ENCODE peak calls at places on chromosomes 5 and 9, in nine cellular contexts. One of them, this sample, is unnamed.

GRCh38 chr5:156934450-156935211 is 28.4 kb downstream of the TIMD4 start:
- DNase-seq in B cell: peak
- DNase-seq in fibroblast of the aortic adventitia: no peak
- DNase-seq in endothelial cell: peak
- DNase-seq in breast epithelium: no peak
- DNase-seq in D721Med: no peak
- DNase-seq in AG09309: no peak
- DNase-seq in PC-3: peak
- DNase-seq in endodermal cell: peak
- DNase-seq in this sample: no peak

GRCh38 chr9:94039786-94040185 is 44.5 kb upstream of the PTPDC1 start:
- DNase-seq in D721Med: no peak
- DNase-seq in PC-3: no peak
- DNase-seq in B cell: no peak
- DNase-seq in endodermal cell: no peak
- DNase-seq in fibroblast of the aortic adventitia: no peak
- DNase-seq in endothelial cell: no peak
- DNase-seq in AG09309: no peak
- DNase-seq in breast epithelium: no peak
- DNase-seq in this sample: no peak

GRCh38 chr5:72503888-72504491 is 3.2 kb downstream of the ZNF366 start:
- DNase-seq in endodermal cell: no peak
- DNase-seq in AG09309: no peak
- DNase-seq in endothelial cell: no peak
- DNase-seq in D721Med: no peak
- DNase-seq in B cell: no peak
- DNase-seq in fibroblast of the aortic adventitia: no peak
- DNase-seq in breast epithelium: no peak
- DNase-seq in PC-3: peak
- DNase-seq in this sample: no peak

GRCh38 chr9:32380944-32381343 is 3.5 kb upstream of the ACO1 start:
- DNase-seq in breast epithelium: no peak
- DNase-seq in endothelial cell: no peak
- DNase-seq in endodermal cell: no peak
- DNase-seq in AG09309: no peak
- DNase-seq in B cell: no peak
- DNase-seq in D721Med: no peak
- DNase-seq in fibroblast of the aortic adventitia: no peak
- DNase-seq in PC-3: no peak
- DNase-seq in this sample: no peak

GRCh38 chr9:6383551-6384225 is 29.3 kb upstream of the UHRF2 start:
- DNase-seq in PC-3: no peak
- DNase-seq in endothelial cell: no peak
- DNase-seq in B cell: no peak
- DNase-seq in AG09309: peak
- DNase-seq in fibroblast of the aortic adventitia: peak
- DNase-seq in breast epithelium: no peak
- DNase-seq in D721Med: no peak
- DNase-seq in endodermal cell: no peak
- DNase-seq in this sample: peak

GRCh38 chr5:172795401-172795977 is 24.5 kb upstream of the DUSP1 start:
- DNase-seq in B cell: no peak
- DNase-seq in D721Med: no peak
- DNase-seq in endothelial cell: no peak
- DNase-seq in breast epithelium: peak
- DNase-seq in fibroblast of the aortic adventitia: peak
- DNase-seq in AG09309: peak
- DNase-seq in PC-3: no peak
- DNase-seq in endodermal cell: peak
- DNase-seq in this sample: peak

GRCh38 chr5:138148811-138149210 is 9.6 kb upstream of the NME5 start:
- DNase-seq in B cell: no peak
- DNase-seq in breast epithelium: no peak
- DNase-seq in endodermal cell: no peak
- DNase-seq in D721Med: no peak
- DNase-seq in PC-3: peak
- DNase-seq in AG09309: peak
- DNase-seq in endothelial cell: no peak
- DNase-seq in fibroblast of the aortic adventitia: peak
- DNase-seq in this sample: peak

GRCh38 chr9:114403153-114403756 is 15.5 kb upstream of the AKNA start:
- DNase-seq in PC-3: no peak
- DNase-seq in endothelial cell: no peak
- DNase-seq in B cell: no peak
- DNase-seq in breast epithelium: no peak
- DNase-seq in endodermal cell: no peak
- DNase-seq in fibroblast of the aortic adventitia: no peak
- DNase-seq in AG09309: no peak
- DNase-seq in D721Med: peak
- DNase-seq in this sample: no peak

GRCh38 chr5:177425196-177425800 is 1.2 kb upstream of the GRK6 start:
- DNase-seq in fibroblast of the aortic adventitia: peak
- DNase-seq in AG09309: no peak
- DNase-seq in PC-3: no peak
- DNase-seq in D721Med: no peak
- DNase-seq in endothelial cell: no peak
- DNase-seq in B cell: no peak
- DNase-seq in endodermal cell: no peak
- DNase-seq in breast epithelium: no peak
- DNase-seq in this sample: no peak

GRCh38 chr9:90607701-90608122 is 34.9 kb downstream of the DIRAS2 start:
- DNase-seq in PC-3: no peak
- DNase-seq in endothelial cell: no peak
- DNase-seq in breast epithelium: no peak
- DNase-seq in D721Med: no peak
- DNase-seq in AG09309: no peak
- DNase-seq in endodermal cell: no peak
- DNase-seq in B cell: no peak
- DNase-seq in fibroblast of the aortic adventitia: no peak
- DNase-seq in this sample: no peak

GRCh38 chr9:37969130-37969529 is 65.2 kb upstream of the SLC25A51 start:
- DNase-seq in endodermal cell: no peak
- DNase-seq in endothelial cell: no peak
- DNase-seq in breast epithelium: no peak
- DNase-seq in B cell: no peak
- DNase-seq in fibroblast of the aortic adventitia: peak
- DNase-seq in PC-3: no peak
- DNase-seq in D721Med: no peak
- DNase-seq in AG09309: no peak
- DNase-seq in this sample: no peak

GRCh38 chr9:69121155-69122085 is 52.7 kb upstream of the TJP2 start:
- DNase-seq in D721Med: peak
- DNase-seq in breast epithelium: peak
- DNase-seq in PC-3: peak
- DNase-seq in AG09309: no peak
- DNase-seq in endothelial cell: peak
- DNase-seq in B cell: no peak
- DNase-seq in endodermal cell: peak
- DNase-seq in fibroblast of the aortic adventitia: peak
- DNase-seq in this sample: peak

GRCh38 chr5:130978475-130978874 is 186.6 kb downstream of the HINT1 start:
- DNase-seq in fibroblast of the aortic adventitia: peak
- DNase-seq in breast epithelium: no peak
- DNase-seq in endodermal cell: no peak
- DNase-seq in D721Med: no peak
- DNase-seq in endothelial cell: no peak
- DNase-seq in B cell: no peak
- DNase-seq in PC-3: no peak
- DNase-seq in AG09309: peak
- DNase-seq in this sample: peak

GRCh38 chr5:107867266-107867665 is 196.5 kb upstream of the EFNA5 start:
- DNase-seq in endodermal cell: no peak
- DNase-seq in fibroblast of the aortic adventitia: peak
- DNase-seq in PC-3: no peak
- DNase-seq in breast epithelium: no peak
- DNase-seq in B cell: no peak
- DNase-seq in AG09309: no peak
- DNase-seq in D721Med: no peak
- DNase-seq in endothelial cell: no peak
- DNase-seq in this sample: no peak

GRCh38 chr9:98520221-98520920 is 188.4 kb downstream of the GABBR2 start:
- DNase-seq in endothelial cell: no peak
- DNase-seq in fibroblast of the aortic adventitia: peak
- DNase-seq in AG09309: no peak
- DNase-seq in endodermal cell: peak
- DNase-seq in D721Med: no peak
- DNase-seq in B cell: no peak
- DNase-seq in breast epithelium: no peak
- DNase-seq in PC-3: no peak
- DNase-seq in this sample: no peak

GRCh38 chr9:99026956-99027298 is 78.0 kb upstream of the TGFBR1 start:
- DNase-seq in breast epithelium: no peak
- DNase-seq in PC-3: no peak
- DNase-seq in endothelial cell: no peak
- DNase-seq in AG09309: no peak
- DNase-seq in endodermal cell: peak
- DNase-seq in D721Med: no peak
- DNase-seq in B cell: no peak
- DNase-seq in fibroblast of the aortic adventitia: no peak
- DNase-seq in this sample: no peak

GRCh38 chr5:963673-964531 is 44.7 kb upstream of the NKD2 start:
- DNase-seq in endothelial cell: no peak
- DNase-seq in endodermal cell: no peak
- DNase-seq in PC-3: no peak
- DNase-seq in fibroblast of the aortic adventitia: peak
- DNase-seq in AG09309: peak
- DNase-seq in B cell: no peak
- DNase-seq in breast epithelium: no peak
- DNase-seq in D721Med: no peak
- DNase-seq in this sample: no peak

GRCh38 chr9:126673689-126674364 is 60.1 kb downstream of the LMX1B start:
- DNase-seq in endodermal cell: peak
- DNase-seq in fibroblast of the aortic adventitia: no peak
- DNase-seq in endothelial cell: no peak
- DNase-seq in B cell: no peak
- DNase-seq in breast epithelium: peak
- DNase-seq in AG09309: no peak
- DNase-seq in D721Med: no peak
- DNase-seq in PC-3: peak
- DNase-seq in this sample: no peak

GRCh38 chr5:143435207-143435657 is 31.7 kb upstream of the NR3C1 start:
- DNase-seq in fibroblast of the aortic adventitia: peak
- DNase-seq in endodermal cell: no peak
- DNase-seq in breast epithelium: no peak
- DNase-seq in AG09309: no peak
- DNase-seq in endothelial cell: no peak
- DNase-seq in D721Med: no peak
- DNase-seq in B cell: peak
- DNase-seq in PC-3: no peak
- DNase-seq in this sample: peak

DNA sequence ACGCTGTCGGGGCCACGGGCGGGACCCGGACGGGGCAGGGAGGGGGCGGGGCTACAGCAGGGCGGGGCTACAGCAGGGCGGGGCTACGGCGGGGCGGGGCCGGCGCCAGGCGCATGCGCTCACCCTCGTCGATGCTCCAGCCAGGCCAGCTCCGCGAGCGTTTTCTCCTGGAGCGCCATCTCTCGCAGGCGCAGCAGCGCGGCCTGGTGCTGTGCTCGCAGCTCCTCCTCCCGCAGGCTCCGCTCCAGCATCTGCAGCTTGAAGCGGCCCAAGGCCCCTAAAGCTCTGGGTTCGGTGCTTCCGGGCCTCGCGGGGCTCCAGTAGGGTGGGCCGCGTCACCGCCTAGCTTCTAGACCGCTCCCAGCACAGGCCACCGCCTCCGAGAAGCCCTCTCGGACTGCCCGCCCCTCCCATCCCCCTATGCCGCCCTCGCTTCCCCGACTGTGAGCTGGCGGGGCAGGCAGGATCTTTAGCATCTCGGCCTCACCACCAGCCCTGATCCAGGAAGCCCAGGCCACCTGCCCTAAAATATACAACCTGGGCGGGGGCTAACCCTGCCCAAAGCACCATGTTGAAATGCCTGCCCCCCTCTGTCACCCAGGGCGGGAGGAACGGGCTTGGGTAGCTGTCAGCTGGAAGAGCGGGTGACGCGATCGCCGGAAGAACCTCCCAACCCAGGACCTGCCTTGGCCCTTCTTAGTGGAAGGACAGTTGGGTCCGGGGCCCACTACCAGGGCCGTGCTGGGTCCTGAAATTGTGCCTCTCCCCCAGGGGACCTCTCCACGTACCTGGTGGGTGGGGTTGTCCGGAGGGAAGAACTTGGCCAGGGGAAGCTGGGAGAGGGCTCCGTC is 21.9 kb upstream of the QSOX2 start:
- DNase-seq in D721Med: no peak
- DNase-seq in fibroblast of the aortic adventitia: peak
- DNase-seq in B cell: peak
- DNase-seq in breast epithelium: peak
- DNase-seq in PC-3: peak
- DNase-seq in AG09309: peak
- DNase-seq in endodermal cell: peak
- DNase-seq in endothelial cell: peak
- DNase-seq in this sample: peak
- TF ChIP-seq CTCF in D721Med: peak
- TF ChIP-seq CTCF in fibroblast of the aortic adventitia: peak
- TF ChIP-seq CTCF in B cell: peak
- TF ChIP-seq CTCF in breast epithelium: no peak
- TF ChIP-seq CTCF in PC-3: peak
- TF ChIP-seq CTCF in AG09309: peak
- TF ChIP-seq CTCF in endodermal cell: no peak
- TF ChIP-seq CTCF in endothelial cell: no peak
- TF ChIP-seq CTCF in this sample: no peak

GRCh38 chr5:86757824-86758223 is 140.1 kb downstream of the COX7C start:
- DNase-seq in AG09309: no peak
- DNase-seq in D721Med: no peak
- DNase-seq in fibroblast of the aortic adventitia: peak
- DNase-seq in PC-3: peak
- DNase-seq in B cell: no peak
- DNase-seq in endothelial cell: no peak
- DNase-seq in breast epithelium: no peak
- DNase-seq in endodermal cell: no peak
- DNase-seq in this sample: no peak

GRCh38 chr5:86756839-86757238 is 139.1 kb downstream of the COX7C start:
- DNase-seq in B cell: no peak
- DNase-seq in fibroblast of the aortic adventitia: no peak
- DNase-seq in D721Med: no peak
- DNase-seq in PC-3: no peak
- DNase-seq in endodermal cell: no peak
- DNase-seq in breast epithelium: no peak
- DNase-seq in endothelial cell: no peak
- DNase-seq in AG09309: no peak
- DNase-seq in this sample: peak
- TF ChIP-seq CTCF in B cell: no peak
- TF ChIP-seq CTCF in fibroblast of the aortic adventitia: no peak
- TF ChIP-seq CTCF in D721Med: peak
- TF ChIP-seq CTCF in PC-3: peak
- TF ChIP-seq CTCF in endodermal cell: peak
- TF ChIP-seq CTCF in breast epithelium: no peak
- TF ChIP-seq CTCF in endothelial cell: no peak
- TF ChIP-seq CTCF in AG09309: no peak
- TF ChIP-seq CTCF in this sample: peak

GRCh38 chr9:104293877-104294276 is 199.8 kb downstream of the SMC2 start:
- DNase-seq in endodermal cell: no peak
- DNase-seq in fibroblast of the aortic adventitia: no peak
- DNase-seq in breast epithelium: no peak
- DNase-seq in PC-3: no peak
- DNase-seq in B cell: no peak
- DNase-seq in D721Med: no peak
- DNase-seq in endothelial cell: no peak
- DNase-seq in AG09309: no peak
- DNase-seq in this sample: no peak
- TF ChIP-seq CTCF in endodermal cell: no peak
- TF ChIP-seq CTCF in fibroblast of the aortic adventitia: no peak
- TF ChIP-seq CTCF in breast epithelium: no peak
- TF ChIP-seq CTCF in PC-3: no peak
- TF ChIP-seq CTCF in B cell: no peak
- TF ChIP-seq CTCF in D721Med: no peak
- TF ChIP-seq CTCF in endothelial cell: no peak
- TF ChIP-seq CTCF in AG09309: no peak
- TF ChIP-seq CTCF in this sample: no peak

GRCh38 chr5:181188700-181189362 is 16.2 kb downstream of the TRIM7 start:
- DNase-seq in fibroblast of the aortic adventitia: peak
- DNase-seq in breast epithelium: peak
- DNase-seq in endodermal cell: peak
- DNase-seq in B cell: peak
- DNase-seq in PC-3: peak
- DNase-seq in AG09309: no peak
- DNase-seq in endothelial cell: peak
- DNase-seq in D721Med: no peak
- DNase-seq in this sample: peak
- TF ChIP-seq CTCF in fibroblast of the aortic adventitia: no peak
- TF ChIP-seq CTCF in breast epithelium: no peak
- TF ChIP-seq CTCF in endodermal cell: no peak
- TF ChIP-seq CTCF in B cell: no peak
- TF ChIP-seq CTCF in PC-3: no peak
- TF ChIP-seq CTCF in AG09309: no peak
- TF ChIP-seq CTCF in endothelial cell: no peak
- TF ChIP-seq CTCF in D721Med: no peak
- TF ChIP-seq CTCF in this sample: no peak